ENCODE peak calls at places on chromosomes 3 and 15, in eight cellular contexts. F, W, L, C, P, O, Y and Z are unnamed samples.

GRCh38 chr15:65189102-65189740 is 4.1 kb upstream of the CLPX start:
- DNase-seq in F (peak; percentile 23), W (no peak), L (peak; percentile 70), C (no peak), P (peak; percentile 78), O (no peak), Y (peak; percentile 40), Z (peak; percentile 50)

GRCh38 chr15:94263341-94264273 is 32.2 kb downstream of the MCTP2 start:
- DNase-seq in F (no peak), W (no peak), L (no peak), C (no peak), P (no peak), O (no peak), Y (no peak), Z (no peak)

GRCh38 chr3:128878556-128879124 is 780 bp upstream of the ACAD9 start:
- DNase-seq in F (peak; percentile 62), W (no peak), L (peak; percentile 20), C (peak; percentile 26), P (no peak), O (no peak), Y (peak; percentile 34), Z (no peak)

GRCh38 chr3:94099311-94099710 is 36.5 kb downstream of the NSUN3 start:
- DNase-seq in F (no peak), W (no peak), L (no peak), C (no peak), P (no peak), O (no peak), Y (no peak), Z (no peak)

GRCh38 chr3:46867550-46867898 is 4.3 kb upstream of the MYL3 start:
- DNase-seq in F (no peak), W (peak; percentile 91), L (no peak), C (no peak), P (no peak), O (peak; percentile 92), Y (no peak), Z (no peak)

GRCh38 chr3:13004376-13004775 is 68.9 kb downstream of the IQSEC1 start:
- DNase-seq in F (no peak), W (peak; percentile 15), L (peak; percentile 58), C (no peak), P (peak; percentile 67), O (no peak), Y (peak; percentile 42), Z (no peak)

GRCh38 chr3:160225181-160226025 is at the start of gene C3orf80:
- DNase-seq in F (peak; percentile 35), W (peak; percentile 36), L (peak; percentile 85), C (peak; percentile 35), P (peak; percentile 91), O (peak; percentile 41), Y (peak; percentile 69), Z (peak; percentile 83)

GRCh38 chr3:149466192-149466591 is 8.3 kb upstream of the TM4SF4 start:
- DNase-seq in F (peak; percentile 50), W (no peak), L (no peak), C (no peak), P (peak; percentile 63), O (no peak), Y (peak; percentile 15), Z (no peak)

GRCh38 chr3:193831495-193832455 is 238.8 kb downstream of the OPA1 start:
- DNase-seq in F (peak; percentile 100), W (no peak), L (no peak), C (no peak), P (peak; percentile 24), O (peak; percentile 33), Y (peak; percentile 87), Z (no peak)

GRCh38 chr3:50204804-50205718 is at the start of gene SLC38A3:
- DNase-seq in F (no peak), W (peak; percentile 35), L (peak; percentile 91), C (no peak), P (peak; percentile 91), O (peak; percentile 47), Y (no peak), Z (peak; percentile 56)

GRCh38 chr15:95994418-95994817 is 336.1 kb upstream of the NR2F2 start:
- DNase-seq in F (peak; percentile 6), W (no peak), L (no peak), C (no peak), P (no peak), O (no peak), Y (no peak), Z (no peak)

GRCh38 chr3:32405155-32405554 is 13.5 kb downstream of the CMTM7 start:
- DNase-seq in F (no peak), W (no peak), L (no peak), C (no peak), P (no peak), O (no peak), Y (no peak), Z (no peak)

GRCh38 chr3:53530205-53530604 is 35.8 kb downstream of the CACNA1D start:
- DNase-seq in F (no peak), W (no peak), L (no peak), C (no peak), P (no peak), O (no peak), Y (no peak), Z (no peak)

GRCh38 chr3:53533486-53533885 is 39.1 kb downstream of the CACNA1D start:
- DNase-seq in F (no peak), W (no peak), L (no peak), C (no peak), P (no peak), O (no peak), Y (no peak), Z (no peak)

GRCh38 chr3:53534216-53534615 is 39.8 kb downstream of the CACNA1D start:
- DNase-seq in F (no peak), W (no peak), L (no peak), C (no peak), P (no peak), O (no peak), Y (no peak), Z (no peak)

GRCh38 chr3:53534996-53535395 is 40.6 kb downstream of the CACNA1D start:
- DNase-seq in F (no peak), W (no peak), L (peak; percentile 40), C (no peak), P (no peak), O (no peak), Y (no peak), Z (no peak)

GRCh38 chr3:53531749-53532148 is 37.3 kb downstream of the CACNA1D start:
- DNase-seq in F (no peak), W (no peak), L (no peak), C (no peak), P (peak; percentile 59), O (no peak), Y (no peak), Z (no peak)
- TF ChIP-seq CTCF in F (peak; percentile 16), W (no peak), L (no peak), C (no peak), P (no peak), O (no peak), Y (no peak), Z (no peak)

GRCh38 chr15:52731004-52731403 is 51.8 kb upstream of the ATOSA start:
- DNase-seq in F (no peak), W (no peak), L (no peak), C (no peak), P (no peak), O (no peak), Y (no peak), Z (no peak)
- H3K4me1 ChIP-seq in F (peaks cover 19% of the 10 kb centered on the region), W (peaks cover 38% of the 10 kb centered on the region), L (no peaks in the 10 kb centered on the region), C (peaks cover 14% of the 10 kb centered on the region), P (peaks cover 3% of the 10 kb centered on the region), O (peaks cover 19% of the 10 kb centered on the region), Y (peaks cover 16% of the 10 kb centered on the region), Z (no peaks in the 10 kb centered on the region)

DNA sequence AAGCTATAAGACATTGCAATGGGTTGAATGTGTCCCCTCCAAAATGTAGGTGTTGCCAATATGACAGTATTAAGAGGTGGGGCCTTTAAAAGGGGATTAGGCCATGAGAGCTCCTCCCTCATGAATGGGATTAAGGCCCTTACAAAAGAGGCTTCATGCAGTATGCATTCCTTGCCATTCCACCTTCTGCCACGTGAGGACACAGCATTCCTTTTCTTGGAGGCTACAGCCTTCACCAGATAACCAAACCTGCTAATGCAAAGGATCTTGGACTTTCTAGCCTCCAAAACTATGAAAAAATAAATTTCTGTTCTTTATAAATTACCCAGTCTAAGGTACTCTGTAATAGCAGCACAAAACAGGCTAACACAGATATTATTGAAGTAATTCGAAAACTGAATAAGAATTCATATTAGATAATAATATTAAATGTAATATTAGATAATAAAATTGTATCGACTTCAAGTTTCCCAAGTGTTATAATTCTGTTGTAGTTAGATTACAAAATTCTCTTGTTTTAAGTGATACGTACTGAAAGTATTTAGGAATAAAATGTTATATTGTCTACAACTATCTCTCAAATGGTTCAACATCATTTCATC is 29.4 kb upstream of the ATP8B4 start:
- DNase-seq in F (peak; percentile 70), W (no peak), L (peak; percentile 88), C (no peak), P (peak; percentile 88), O (no peak), Y (peak; percentile 53), Z (peak; percentile 35)
- TF ChIP-seq CTCF in F (peak; percentile 72), W (no peak), L (peak; percentile 62), C (no peak), P (peak; percentile 83), O (no peak), Y (peak; percentile 47), Z (peak; percentile 73)

GRCh38 chr15:90035835-90036220 is 34.7 kb downstream of the ZNF710 start:
- DNase-seq in F (no peak), W (no peak), L (no peak), C (no peak), P (no peak), O (no peak), Y (no peak), Z (no peak)

GRCh38 chr15:90033006-90033405 is 31.9 kb downstream of the ZNF710 start:
- DNase-seq in F (no peak), W (no peak), L (no peak), C (no peak), P (peak; percentile 47), O (no peak), Y (no peak), Z (no peak)

GRCh38 chr15:90031231-90031791 is 30.2 kb downstream of the ZNF710 start:
- DNase-seq in F (peak; percentile 36), W (no peak), L (no peak), C (no peak), P (peak; percentile 56), O (no peak), Y (no peak), Z (no peak)

GRCh38 chr15:90035095-90035834 is 34.1 kb downstream of the ZNF710 start:
- DNase-seq in F (no peak), W (peak; percentile 45), L (no peak), C (peak; percentile 43), P (peak; percentile 73), O (peak; percentile 50), Y (peak; percentile 88), Z (no peak)

DNA sequence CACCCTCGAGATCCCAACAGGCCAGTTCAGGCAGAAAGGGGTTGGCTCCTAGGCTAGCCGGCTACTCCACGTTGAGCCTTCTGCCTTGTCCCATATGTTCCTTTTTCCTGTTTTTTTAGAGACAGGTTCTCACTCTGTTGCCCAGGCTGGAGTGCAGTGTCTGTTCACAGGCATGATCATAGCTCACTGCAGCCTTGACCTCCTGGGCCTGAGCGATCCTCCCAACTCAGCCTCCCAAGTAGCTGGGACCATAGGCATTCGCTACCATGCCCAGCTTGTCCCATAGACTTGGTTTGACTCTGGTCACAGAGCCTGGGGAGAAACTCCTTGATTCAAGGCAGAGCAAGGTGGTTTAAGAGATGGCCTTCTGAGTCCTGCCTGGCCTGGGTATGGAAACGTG is 32.3 kb downstream of the ZNF710 start:
- DNase-seq in F (no peak), W (no peak), L (no peak), C (no peak), P (peak; percentile 27), O (no peak), Y (no peak), Z (no peak)
- H3K4me1 ChIP-seq in F (peaks cover 3% of the 10 kb centered on the region), W (peaks cover 78% of the 10 kb centered on the region), L (peaks cover 49% of the 10 kb centered on the region), C (peaks cover 51% of the 10 kb centered on the region), P (peaks cover 14% of the 10 kb centered on the region), O (peaks cover 38% of the 10 kb centered on the region), Y (peaks cover 53% of the 10 kb centered on the region), Z (peaks cover 11% of the 10 kb centered on the region)